ENCODE peak calls at places on chromosome 12, in four cellular contexts. One of them, this sample, is unnamed.

GRCh38 chr12:118238888-118239287 is 103.0 kb downstream of the PEBP1 start:
- DNase-seq in K562: no peak
- DNase-seq in HepG2: no peak
- DNase-seq in GM12878: peak; percentile 43
- DNase-seq in this sample: no peak

GRCh38 chr12:20214286-20214685 is 154.1 kb upstream of the PDE3A start:
- DNase-seq in HepG2: no peak
- DNase-seq in K562: no peak
- DNase-seq in GM12878: no peak
- DNase-seq in this sample: no peak

GRCh38 chr12:65384240-65384639 is 105.8 kb downstream of the MSRB3 start:
- DNase-seq in GM12878: no peak
- DNase-seq in K562: no peak
- DNase-seq in HepG2: no peak
- DNase-seq in this sample: no peak

GRCh38 chr12:53122961-53123468 is 19.7 kb downstream of the SOAT2 start:
- DNase-seq in HepG2: no peak
- DNase-seq in GM12878: no peak
- DNase-seq in K562: no peak
- DNase-seq in this sample: peak; percentile 33

GRCh38 chr12:8088574-8088973 is 6.5 kb downstream of the NECAP1 start:
- DNase-seq in HepG2: no peak
- DNase-seq in GM12878: no peak
- DNase-seq in K562: no peak
- DNase-seq in this sample: no peak

GRCh38 chr12:100234166-100234565 is 32.7 kb downstream of the DEPDC4 start:
- DNase-seq in K562: no peak
- DNase-seq in HepG2: no peak
- DNase-seq in GM12878: no peak
- DNase-seq in this sample: no peak

GRCh38 chr12:47767197-47767724 is 5.8 kb upstream of the SLC48A1 start:
- DNase-seq in K562: peak; percentile 58
- DNase-seq in GM12878: no peak
- DNase-seq in HepG2: peak; percentile 53
- DNase-seq in this sample: peak; percentile 69

GRCh38 chr12:5083955-5084849 is 40.5 kb downstream of the KCNA5 start:
- DNase-seq in HepG2: peak; percentile 24
- DNase-seq in K562: peak; percentile 39
- DNase-seq in GM12878: peak; percentile 23
- DNase-seq in this sample: peak; percentile 63

GRCh38 chr12:14828896-14829295 is 14.4 kb downstream of the ART4 start:
- DNase-seq in HepG2: no peak
- DNase-seq in GM12878: peak; percentile 12
- DNase-seq in K562: peak; percentile 11
- DNase-seq in this sample: no peak

GRCh38 chr12:120980800-120981368 is 2.5 kb downstream of the HNF1A start:
- DNase-seq in GM12878: no peak
- DNase-seq in K562: no peak
- DNase-seq in HepG2: no peak
- DNase-seq in this sample: no peak

GRCh38 chr12:26736563-26737486 is 96.2 kb downstream of the ITPR2 start:
- DNase-seq in HepG2: peak; percentile 99
- DNase-seq in K562: no peak
- DNase-seq in GM12878: no peak
- DNase-seq in this sample: no peak

GRCh38 chr12:5497329-5498058 is 65.6 kb downstream of the NTF3 start:
- DNase-seq in K562: no peak
- DNase-seq in GM12878: no peak
- DNase-seq in HepG2: peak; percentile 9
- DNase-seq in this sample: no peak

GRCh38 chr12:121124402-121125109 is 8.1 kb upstream of the P2RX7 start:
- DNase-seq in K562: no peak
- DNase-seq in HepG2: peak; percentile 90
- DNase-seq in GM12878: no peak
- DNase-seq in this sample: peak; percentile 93

GRCh38 chr12:55017421-55017820 is 2.4 kb upstream of the NEUROD4 start:
- DNase-seq in HepG2: no peak
- DNase-seq in K562: no peak
- DNase-seq in GM12878: no peak
- DNase-seq in this sample: no peak

GRCh38 chr12:13443028-13443427 is 246.5 kb downstream of the EMP1 start:
- DNase-seq in GM12878: no peak
- DNase-seq in HepG2: no peak
- DNase-seq in K562: no peak
- DNase-seq in this sample: no peak

GRCh38 chr12:102874819-102875218 is 42.2 kb downstream of the PAH start:
- DNase-seq in GM12878: no peak
- DNase-seq in K562: no peak
- DNase-seq in HepG2: no peak
- DNase-seq in this sample: no peak

GRCh38 chr12:47811070-47811391 is 8.7 kb downstream of the HDAC7 start:
- DNase-seq in HepG2: no peak
- DNase-seq in GM12878: no peak
- DNase-seq in K562: no peak
- DNase-seq in this sample: no peak

GRCh38 chr12:102119674-102120563 is at the start of the genes NUP37 and PARPBP:
- DNase-seq in K562: peak; percentile 92
- DNase-seq in GM12878: peak; percentile 68
- DNase-seq in HepG2: peak; percentile 84
- DNase-seq in this sample: peak; percentile 84

GRCh38 chr12:1122803-1123202 is 131.8 kb downstream of the ERC1 start:
- DNase-seq in HepG2: no peak
- DNase-seq in GM12878: no peak
- DNase-seq in K562: no peak
- DNase-seq in this sample: no peak

GRCh38 chr12:128807161-128807724 is 16.5 kb downstream of the SLC15A4 start:
- DNase-seq in HepG2: no peak
- DNase-seq in K562: no peak
- DNase-seq in GM12878: no peak
- DNase-seq in this sample: no peak

GRCh38 chr12:89951050-89951693 is 242.5 kb upstream of the ATP2B1 start:
- DNase-seq in GM12878: no peak
- DNase-seq in K562: no peak
- DNase-seq in HepG2: no peak
- DNase-seq in this sample: peak; percentile 97

GRCh38 chr12:89706551-89707348 is 1.9 kb downstream of the ATP2B1 start:
- DNase-seq in GM12878: no peak
- DNase-seq in K562: no peak
- DNase-seq in HepG2: no peak
- DNase-seq in this sample: peak; percentile 53

GRCh38 chr12:12872139-12872933 is 19.0 kb upstream of the GPRC5A start:
- DNase-seq in GM12878: no peak
- DNase-seq in K562: no peak
- DNase-seq in HepG2: peak; percentile 46
- DNase-seq in this sample: peak; percentile 71

GRCh38 chr12:105487961-105488360 is 157.5 kb downstream of the C12orf75 start:
- DNase-seq in K562: no peak
- DNase-seq in GM12878: no peak
- DNase-seq in HepG2: no peak
- DNase-seq in this sample: no peak

GRCh38 chr12:83864064-83864463 is 1048.5 kb downstream of the SLC6A15 start:
- DNase-seq in HepG2: no peak
- DNase-seq in K562: no peak
- DNase-seq in GM12878: no peak
- DNase-seq in this sample: no peak

GRCh38 chr12:112342587-112342986 is 39.6 kb downstream of the HECTD4 start:
- DNase-seq in GM12878: no peak
- DNase-seq in K562: no peak
- DNase-seq in HepG2: no peak
- DNase-seq in this sample: no peak

GRCh38 chr12:123595729-123596128 is 6.2 kb upstream of the DDX55 start:
- DNase-seq in GM12878: no peak
- DNase-seq in HepG2: peak; percentile 96
- DNase-seq in K562: no peak
- DNase-seq in this sample: no peak

GRCh38 chr12:93062100-93062419 is 133.0 kb upstream of the EEA1 start:
- DNase-seq in GM12878: no peak
- DNase-seq in K562: no peak
- DNase-seq in HepG2: no peak
- DNase-seq in this sample: no peak

GRCh38 chr12:95789126-95790024 is 1.2 kb downstream of the NTN4 start:
- DNase-seq in K562: no peak
- DNase-seq in GM12878: no peak
- DNase-seq in HepG2: no peak
- DNase-seq in this sample: peak; percentile 72

GRCh38 chr12:96140110-96140509 is 54.1 kb upstream of the ELK3 start:
- DNase-seq in GM12878: no peak
- DNase-seq in HepG2: no peak
- DNase-seq in K562: no peak
- DNase-seq in this sample: no peak

DNA sequence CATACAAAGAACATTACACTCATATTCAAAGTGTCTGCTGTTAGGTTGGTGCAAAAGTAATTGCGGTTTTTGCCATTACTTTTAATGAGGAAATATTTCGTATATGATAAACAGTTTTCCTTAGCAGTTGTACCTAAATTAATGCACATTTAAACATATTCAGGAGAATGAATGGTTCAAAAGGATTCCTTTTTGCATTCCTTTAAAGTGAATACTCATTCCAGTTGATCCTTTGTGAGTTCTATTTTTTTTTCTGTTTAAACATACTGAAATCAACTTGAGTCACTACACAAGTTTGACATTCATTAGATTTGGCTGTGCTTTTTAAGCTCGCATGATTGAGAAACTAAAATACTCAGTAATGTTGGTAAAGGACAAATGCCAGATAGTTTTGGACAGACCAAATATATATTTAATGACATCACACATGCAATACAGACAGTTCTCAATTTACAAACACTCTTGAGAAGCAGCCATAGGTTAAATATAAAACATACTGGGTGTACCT is 13.8 kb upstream of the SLC38A2 start:
- DNase-seq in GM12878: no peak
- DNase-seq in K562: no peak
- DNase-seq in HepG2: peak; percentile 94
- DNase-seq in this sample: peak; percentile 86
- TF ChIP-seq CEBPB in GM12878: no peak
- TF ChIP-seq CEBPB in K562: no peak
- TF ChIP-seq CEBPB in HepG2: no peak
- TF ChIP-seq CEBPB in this sample: peak; percentile 85

DNA sequence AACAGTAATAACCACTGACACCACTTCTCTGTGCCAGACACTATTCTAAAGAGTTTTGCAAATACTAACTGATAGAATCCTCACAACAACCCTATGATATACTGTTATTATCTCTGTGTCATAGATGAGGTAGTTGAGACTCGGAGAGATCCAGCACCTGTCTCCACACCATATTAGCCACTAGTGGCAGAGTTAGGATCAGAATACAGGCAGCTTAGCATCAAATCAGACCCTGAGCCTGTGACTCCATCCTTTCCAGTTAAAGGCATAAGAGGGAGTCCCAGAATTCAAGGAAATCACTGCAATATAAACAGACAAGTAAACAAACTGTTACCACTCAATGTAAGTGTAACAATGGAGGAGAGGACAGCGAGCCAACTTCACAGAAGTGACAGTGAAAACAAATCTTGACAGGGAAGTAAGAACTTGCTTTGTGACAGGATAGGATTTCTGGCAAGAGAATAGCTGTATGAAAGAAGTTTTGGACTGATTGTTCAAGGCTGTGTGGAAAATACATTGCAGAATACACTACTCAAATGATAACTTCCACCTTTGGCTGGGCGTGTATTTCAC is 11.7 kb upstream of the NAP1L1 start:
- DNase-seq in K562: no peak
- DNase-seq in HepG2: no peak
- DNase-seq in GM12878: no peak
- DNase-seq in this sample: no peak
- TF ChIP-seq JUNB in K562: no peak
- TF ChIP-seq JUNB in HepG2: no peak
- TF ChIP-seq JUNB in GM12878: no peak
- TF ChIP-seq JUNB in this sample: no peak

GRCh38 chr12:124655317-124656213 is 88.2 kb upstream of the NCOR2 start:
- DNase-seq in GM12878: no peak
- DNase-seq in HepG2: no peak
- DNase-seq in K562: no peak
- DNase-seq in this sample: peak; percentile 44
- TF ChIP-seq USF2 in GM12878: no peak
- TF ChIP-seq USF2 in HepG2: no peak
- TF ChIP-seq USF2 in K562: no peak
- TF ChIP-seq USF2 in this sample: no peak

DNA sequence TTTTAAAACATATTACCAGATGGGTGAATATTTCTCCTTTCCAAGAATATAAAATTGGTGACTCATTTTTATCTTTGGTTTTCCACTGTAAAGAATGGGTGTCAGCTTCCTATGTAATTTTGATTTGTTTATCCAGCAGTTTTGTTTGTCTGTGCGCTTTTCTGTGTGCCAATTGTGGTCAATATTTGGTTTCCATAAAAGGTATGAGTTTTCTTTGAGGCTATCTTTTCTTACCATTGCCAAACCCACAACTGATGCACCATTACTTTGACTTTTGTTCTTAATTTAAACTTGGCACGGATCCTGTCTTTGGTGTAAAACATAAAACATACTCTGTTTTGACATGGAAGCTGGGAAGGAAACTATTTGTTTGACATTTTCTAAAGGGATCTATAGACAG is 78.8 kb upstream of the NAV3 start:
- DNase-seq in K562: no peak
- DNase-seq in GM12878: no peak
- DNase-seq in HepG2: no peak
- DNase-seq in this sample: no peak
- TF ChIP-seq CEBPB in K562: no peak
- TF ChIP-seq CEBPB in GM12878: no peak
- TF ChIP-seq CEBPB in HepG2: no peak
- TF ChIP-seq CEBPB in this sample: no peak